ENCODE peak calls at places on chromosomes 11 and 22, in seven cellular contexts. Q, G, A, I, O, C and U are unnamed samples.

GRCh38 chr11:126475627-126475991 is 120.1 kb downstream of the ST3GAL4 start:
- DNase-seq in Q (no peak), O (no peak), C (no peak), I (no peak), G (no peak), A (no peak), U (no peak)

GRCh38 chr11:120867988-120868387 is 155.9 kb upstream of the TBCEL start:
- DNase-seq in O (no peak), Q (peak; percentile 6), I (no peak), C (no peak), G (peak; percentile 11), A (no peak), U (no peak)

GRCh38 chr22:49203091-49203862 is 624.4 kb downstream of the BRD1 start:
- DNase-seq in G (no peak), C (no peak), O (no peak), Q (no peak), A (no peak), I (no peak), U (no peak)

GRCh38 chr22:24532075-24532474 is 22.9 kb downstream of the GUCD1 start:
- DNase-seq in I (no peak), O (no peak), Q (no peak), C (no peak), G (peak; percentile 23), A (no peak), U (no peak)

GRCh38 chr11:33842236-33842915 is 49.5 kb downstream of the LMO2 start:
- DNase-seq in I (no peak), Q (no peak), O (no peak), G (no peak), C (no peak), A (no peak), U (no peak)

GRCh38 chr11:17613428-17613962 is 66.4 kb downstream of the OTOG start:
- DNase-seq in O (no peak), I (no peak), G (no peak), A (no peak), C (no peak), Q (no peak), U (no peak)

GRCh38 chr11:16791494-16791961 is 53.1 kb downstream of the C11orf58 start:
- DNase-seq in Q (peak; percentile 91), A (peak; percentile 90), I (no peak), O (peak; percentile 98), C (peak; percentile 96), G (peak; percentile 90), U (peak; percentile 91)

GRCh38 chr11:122020902-122021301 is 95.1 kb downstream of the BLID start:
- DNase-seq in O (no peak), A (no peak), Q (peak; percentile 31), G (no peak), I (no peak), C (no peak), U (no peak)

DNA sequence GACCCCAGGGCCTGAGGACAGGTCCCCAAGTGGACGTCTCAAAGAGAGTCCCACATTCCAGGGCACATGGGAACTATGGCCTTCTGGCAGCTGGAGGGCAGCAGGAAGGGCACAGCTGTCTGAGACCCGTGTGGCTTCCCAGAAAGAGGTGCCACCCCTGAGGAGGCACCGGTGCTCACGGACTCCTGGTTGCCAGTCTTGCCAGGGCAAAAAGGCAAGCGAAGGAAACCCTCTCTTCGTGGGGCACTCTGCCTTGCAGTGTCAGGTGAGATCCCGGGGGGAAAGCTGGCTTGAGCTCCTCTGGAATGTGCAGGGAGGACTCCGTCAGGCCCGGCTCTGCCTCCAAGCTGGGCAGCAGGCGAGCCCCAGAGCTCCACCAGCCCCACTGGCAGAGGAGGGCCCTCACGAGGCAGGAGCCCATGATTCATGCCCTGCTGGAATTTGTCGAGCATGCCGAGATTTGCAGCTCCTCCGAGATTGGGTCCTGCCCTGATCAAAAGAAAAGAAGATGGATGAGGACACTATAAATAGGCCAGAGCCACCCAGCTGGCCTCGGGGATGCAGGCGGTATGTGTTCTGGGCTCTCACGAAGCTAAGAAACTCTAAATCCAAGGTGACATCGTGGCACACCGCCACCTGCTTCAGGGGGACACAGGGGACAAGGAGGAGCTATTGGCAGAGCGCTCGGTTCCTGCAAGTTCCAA is 9.9 kb upstream of the CELSR1 start:
- DNase-seq in I (no peak), Q (peak; percentile 86), A (peak; percentile 72), G (peak; percentile 87), O (peak; percentile 89), C (peak; percentile 66), U (no peak)
- H3K4me3 ChIP-seq in I (no peak overlapping the region), Q (no peak overlapping the region), A (no peak overlapping the region), G (no peak overlapping the region), O (no peak overlapping the region), C (no peak overlapping the region), U (no peak overlapping the region)

GRCh38 chr22:23129149-23129548 is 12.6 kb downstream of the RSPH14 start:
- DNase-seq in A (no peak), O (no peak), G (no peak), Q (no peak), C (no peak), I (no peak), U (no peak)

GRCh38 chr22:23130697-23131096 is 11.1 kb downstream of the RSPH14 start:
- DNase-seq in G (no peak), I (no peak), O (no peak), A (no peak), C (no peak), Q (no peak), U (no peak)

GRCh38 chr22:23132376-23133091 is 9.3 kb downstream of the RSPH14 start:
- DNase-seq in Q (no peak), G (no peak), O (no peak), A (no peak), I (no peak), C (no peak), U (no peak)

GRCh38 chr22:23133922-23134321 is 7.9 kb downstream of the RSPH14 start:
- DNase-seq in G (no peak), A (no peak), Q (no peak), O (no peak), I (no peak), C (no peak), U (no peak)

DNA sequence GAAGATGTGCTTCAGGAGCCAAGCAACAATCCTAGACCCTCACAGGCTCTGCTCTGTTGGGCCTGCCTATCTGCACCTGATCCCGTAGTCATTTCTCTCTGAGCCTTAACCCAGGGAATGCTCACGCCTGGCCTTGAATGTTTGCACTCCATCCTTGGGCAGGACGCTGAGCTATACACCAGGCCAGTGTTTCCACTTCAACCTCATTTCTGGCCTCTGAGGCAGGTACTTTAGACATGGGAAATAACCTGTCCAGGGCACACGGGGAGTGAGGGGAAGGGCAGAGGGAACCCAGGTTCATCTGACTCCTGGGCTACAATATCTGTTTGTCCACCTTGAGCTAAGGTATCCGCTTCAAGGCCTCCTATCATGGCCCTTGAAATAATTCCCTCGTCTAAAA is 9.9 kb downstream of the RSPH14 start:
- DNase-seq in C (no peak), Q (no peak), A (no peak), G (no peak), O (no peak), I (no peak), U (no peak)
- TF ChIP-seq CTCF in C (no peak), Q (no peak), A (no peak), G (no peak), O (no peak), I (no peak), U (no peak)

GRCh38 chr11:134659882-134660281 is 247.8 kb upstream of the B3GAT1 start:
- DNase-seq in I (peak; percentile 25), Q (no peak), A (no peak), G (no peak), O (no peak), C (no peak), U (no peak)

GRCh38 chr11:134656861-134657540 is 245.0 kb upstream of the B3GAT1 start:
- DNase-seq in C (no peak), A (no peak), I (peak; percentile 24), Q (no peak), O (no peak), G (no peak), U (no peak)

GRCh38 chr11:134658481-134659080 is 246.5 kb upstream of the B3GAT1 start:
- DNase-seq in Q (no peak), A (no peak), C (no peak), G (no peak), O (no peak), I (peak; percentile 9), U (no peak)

GRCh38 chr11:134655189-134655937 is 243.3 kb upstream of the B3GAT1 start:
- DNase-seq in G (no peak), Q (no peak), A (no peak), I (peak; percentile 21), O (no peak), C (no peak), U (no peak)

DNA sequence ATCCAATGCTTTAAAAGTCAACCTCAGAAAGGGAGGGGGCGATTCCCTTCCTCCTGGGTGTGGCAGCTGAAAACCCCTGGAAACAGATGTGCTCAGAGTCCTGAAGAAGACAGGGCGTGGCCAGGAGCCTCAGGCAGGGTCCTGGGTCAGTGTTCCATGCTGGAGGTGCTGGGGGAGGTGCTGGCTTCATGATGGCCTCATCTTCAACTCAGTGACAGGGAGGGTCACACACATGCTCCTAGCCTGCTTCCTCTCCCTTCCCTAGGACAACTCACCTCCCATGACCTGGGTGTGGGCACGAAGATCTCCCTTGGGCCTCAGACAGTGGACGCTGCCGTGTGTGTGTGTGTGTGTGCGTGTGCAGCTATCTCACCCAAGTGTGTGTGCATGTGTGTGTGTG is 245.6 kb upstream of the B3GAT1 start:
- DNase-seq in C (no peak), Q (no peak), A (no peak), O (no peak), G (no peak), I (peak; percentile 16), U (no peak)
- H3K4me3 ChIP-seq in C (no peak overlapping the region), Q (no peak overlapping the region), A (no peak overlapping the region), O (no peak overlapping the region), G (no peak overlapping the region), I (no peak overlapping the region), U (no peak overlapping the region)

GRCh38 chr11:12198261-12198925 is 88.0 kb downstream of the MICAL2 start:
- DNase-seq in A (no peak), O (no peak), I (no peak), Q (no peak), G (no peak), C (no peak), U (no peak)

GRCh38 chr11:12200359-12201015 is 90.1 kb downstream of the MICAL2 start:
- DNase-seq in A (no peak), C (peak; percentile 72), Q (peak; percentile 73), G (peak; percentile 71), O (peak; percentile 88), I (no peak), U (no peak)

GRCh38 chr11:12201016-12201985 is 90.9 kb downstream of the MICAL2 start:
- DNase-seq in A (peak; percentile 56), G (peak; percentile 71), Q (peak; percentile 88), I (no peak), C (peak; percentile 94), O (peak; percentile 100), U (peak; percentile 47)

GRCh38 chr11:12196862-12197261 is 86.5 kb downstream of the MICAL2 start:
- DNase-seq in I (no peak), Q (no peak), G (no peak), A (no peak), O (no peak), C (no peak), U (no peak)

DNA sequence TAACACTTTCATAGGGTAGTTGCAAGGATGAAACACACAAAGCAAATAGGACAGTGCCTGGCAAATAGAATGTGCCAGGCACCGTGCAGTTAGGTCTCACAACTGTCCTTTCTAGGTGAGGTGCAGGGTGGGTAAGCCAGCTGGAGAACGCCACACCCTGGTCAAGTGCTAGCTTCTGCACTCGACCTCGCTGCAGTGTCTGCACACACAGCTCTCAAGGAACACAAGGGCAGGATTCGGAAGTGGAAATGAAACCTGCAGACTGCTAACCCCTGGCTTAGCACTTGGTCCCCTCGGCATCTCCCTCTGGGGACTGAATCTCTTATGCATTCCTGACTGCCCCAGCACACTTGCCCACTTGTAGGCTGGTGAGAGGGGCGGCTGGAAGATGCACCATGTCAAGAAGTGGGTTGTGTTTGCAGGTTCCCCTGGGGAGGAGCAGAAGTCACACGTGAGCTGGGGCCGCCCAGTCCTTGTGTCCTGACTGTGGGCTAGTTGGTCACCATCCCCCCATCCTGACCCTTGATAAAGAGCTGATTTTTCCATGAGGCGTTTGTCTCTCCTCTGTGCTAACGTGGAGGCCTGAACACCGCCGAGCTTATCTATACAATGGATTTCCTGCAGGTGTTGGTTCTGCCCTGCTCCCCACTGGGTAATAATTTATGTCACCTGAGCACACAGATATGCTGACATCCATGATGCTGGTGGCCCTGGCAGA is 89.0 kb downstream of the MICAL2 start:
- DNase-seq in A (no peak), Q (no peak), G (no peak), O (no peak), C (no peak), I (no peak), U (no peak)
- TF ChIP-seq CTCF in A (no peak), Q (no peak), G (no peak), O (no peak), C (no peak), I (no peak), U (no peak)